ENCODE peak calls at places on chromosomes 5 and 9, in nine cellular contexts. P is A549, O is HCT116, G is sigmoid colon, U is heart left ventricle, C is IMR-90, S is body of pancreas, I is stomach, V is H1. N is an unnamed sample.

GRCh38 chr9:91896513-91897121 is 53.4 kb downstream of the ROR2 start:
- DNase-seq in O (no peak), S (peak; percentile 70), G (peak; percentile 84), U (peak; percentile 47), P (no peak), I (peak; percentile 71), C (peak; percentile 46), V (no peak), N (peak; percentile 85)

GRCh38 chr9:130806388-130806716 is 28.7 kb upstream of the ABL1 start:
- DNase-seq in V (no peak), G (no peak), S (no peak), I (no peak), U (no peak), O (no peak), P (no peak), C (no peak), N (no peak)

GRCh38 chr9:18296702-18297531 is 177.0 kb upstream of the ADAMTSL1 start:
- DNase-seq in S (no peak), I (no peak), P (no peak), C (peak; percentile 53), G (no peak), O (no peak), V (no peak), U (no peak), N (no peak)

GRCh38 chr5:9356306-9356942 is 189.5 kb downstream of the SEMA5A start:
- DNase-seq in P (no peak), O (no peak), G (no peak), S (no peak), U (no peak), I (no peak), V (no peak), C (peak; percentile 16), N (no peak)

GRCh38 chr9:36193049-36193448 is 2.3 kb downstream of the CLTA start:
- DNase-seq in U (no peak), C (peak; percentile 17), P (no peak), O (no peak), I (no peak), S (no peak), G (no peak), V (no peak), N (no peak)

GRCh38 chr9:36925033-36925432 is 109.0 kb downstream of the PAX5 start:
- DNase-seq in U (no peak), I (no peak), O (no peak), C (no peak), V (no peak), G (peak; percentile 6), S (no peak), P (peak; percentile 19), N (no peak)

GRCh38 chr9:115050002-115050490 is 67.9 kb downstream of the TNC start:
- DNase-seq in S (no peak), I (no peak), C (no peak), U (no peak), V (no peak), P (no peak), O (no peak), G (no peak), N (no peak)

GRCh38 chr9:112532427-112532826 is 45.8 kb downstream of the KIAA1958 start:
- DNase-seq in S (peak; percentile 39), V (no peak), O (no peak), C (peak; percentile 80), I (no peak), G (no peak), U (peak; percentile 33), P (no peak), N (no peak)

GRCh38 chr5:87266914-87267573 is 639 bp upstream of the RASA1 start:
- DNase-seq in V (no peak), U (no peak), G (no peak), O (no peak), C (no peak), P (no peak), S (no peak), I (no peak), N (no peak)

GRCh38 chr9:35564658-35565061 is 40.4 kb upstream of the TESK1 start:
- DNase-seq in S (no peak), C (no peak), V (no peak), P (no peak), G (no peak), I (no peak), O (no peak), U (no peak), N (no peak)

GRCh38 chr5:10635257-10635860 is 71.5 kb downstream of the ANKRD33B start:
- DNase-seq in I (no peak), S (no peak), C (peak; percentile 80), O (peak; percentile 10), U (no peak), G (no peak), V (peak; percentile 49), P (no peak), N (no peak)

GRCh38 chr9:111662851-111663823 is 1.7 kb downstream of the GNG10 start:
- DNase-seq in U (no peak), P (no peak), V (peak; percentile 55), G (no peak), I (no peak), C (no peak), S (no peak), O (no peak), N (no peak)

GRCh38 chr5:76715734-76716455 is at the start of gene F2R:
- DNase-seq in U (peak; percentile 79), C (peak; percentile 70), I (peak; percentile 38), V (peak; percentile 80), O (no peak), P (peak; percentile 69), G (no peak), S (peak; percentile 32), N (peak; percentile 20)

GRCh38 chr5:128077526-128077925 is 6.0 kb upstream of the SLC12A2 start:
- DNase-seq in V (no peak), P (no peak), U (no peak), O (no peak), G (no peak), S (no peak), C (no peak), I (no peak), N (no peak)

DNA sequence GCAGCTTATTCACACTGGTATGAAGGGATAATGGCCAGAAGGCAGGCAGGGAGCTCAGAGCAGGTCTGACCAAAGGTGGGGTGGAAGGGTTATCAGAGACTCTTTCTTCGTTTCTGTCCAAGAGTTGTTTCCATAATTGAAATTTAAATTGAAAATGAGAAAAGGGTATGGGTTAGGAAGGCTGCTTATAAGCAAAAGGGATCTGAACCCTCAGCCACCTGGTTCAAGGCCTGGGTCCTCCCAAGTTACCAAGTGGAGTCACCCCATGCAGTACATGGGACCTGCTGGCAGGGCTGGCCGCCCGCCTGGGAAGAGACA is 17.8 kb downstream of the EEIG1 start:
- DNase-seq in V (no peak), P (no peak), I (no peak), S (no peak), G (no peak), C (no peak), U (peak; percentile 25), O (no peak), N (no peak)
- H3K4me1 ChIP-seq in V (no peaks in the 10 kb centered on the region), P (peaks cover 73% of the 10 kb centered on the region), I (peaks cover 88% of the 10 kb centered on the region), S (peaks cover 74% of the 10 kb centered on the region), G (peaks cover 83% of the 10 kb centered on the region), C (peaks cover 44% of the 10 kb centered on the region), U (peaks cover 69% of the 10 kb centered on the region), O (peaks cover 79% of the 10 kb centered on the region), N (peaks cover 38% of the 10 kb centered on the region)

GRCh38 chr5:149731332-149731616 is 1.2 kb downstream of the PPARGC1B start:
- DNase-seq in S (no peak), O (no peak), G (no peak), U (no peak), V (peak; percentile 79), P (no peak), I (no peak), C (no peak), N (no peak)

GRCh38 chr5:149730620-149731331 is 666 bp downstream of the PPARGC1B start:
- DNase-seq in I (peak; percentile 55), C (no peak), S (peak; percentile 32), O (no peak), G (peak; percentile 82), V (peak; percentile 84), U (peak; percentile 75), P (peak; percentile 36), N (peak; percentile 24)

GRCh38 chr5:149733129-149733900 is 3.2 kb downstream of the PPARGC1B start:
- DNase-seq in I (no peak), C (no peak), P (no peak), U (no peak), S (no peak), G (no peak), O (no peak), V (no peak), N (no peak)

GRCh38 chr5:149732500-149733128 is 2.5 kb downstream of the PPARGC1B start:
- DNase-seq in C (no peak), G (peak; percentile 90), U (peak; percentile 75), I (no peak), O (no peak), V (no peak), S (no peak), P (no peak), N (peak; percentile 25)

GRCh38 chr5:149731617-149732400 is 1.7 kb downstream of the PPARGC1B start:
- DNase-seq in U (peak; percentile 93), S (peak; percentile 79), C (peak; percentile 58), G (peak; percentile 96), O (peak; percentile 64), V (peak; percentile 53), I (peak; percentile 85), P (peak; percentile 81), N (peak; percentile 89)
- TF ChIP-seq POLR2A in U (peak; percentile 80), S (peak; percentile 21), C (no peak), G (peak; percentile 13), O (no peak), V (no peak), I (no peak), P (no peak), N (peak; percentile 80)

DNA sequence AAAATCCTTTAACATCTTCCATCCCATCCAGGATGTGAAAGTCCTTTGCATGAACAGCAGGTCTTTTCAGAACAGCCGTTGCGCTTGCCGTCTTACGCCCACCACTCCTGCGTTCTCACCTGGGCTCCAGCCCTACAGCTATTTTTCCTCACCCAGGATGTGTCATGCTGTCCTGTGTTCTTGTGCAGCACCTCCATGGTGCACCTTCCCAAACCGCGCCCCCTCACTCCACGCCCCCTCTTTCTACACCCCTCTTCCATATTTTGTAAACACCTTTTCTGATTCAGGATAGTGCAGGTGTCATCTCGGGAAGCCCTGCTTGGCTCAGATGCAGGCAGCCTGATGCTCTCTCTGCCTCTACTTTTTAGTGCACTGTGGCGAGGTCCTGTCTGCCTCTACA is 18.4 kb downstream of the CAMK4 start:
- DNase-seq in G (no peak), C (no peak), I (no peak), S (no peak), V (no peak), O (no peak), U (no peak), P (no peak), N (no peak)
- H3K4me1 ChIP-seq in G (no peaks in the 10 kb centered on the region), C (peaks cover 2% of the 10 kb centered on the region), I (no peaks in the 10 kb centered on the region), S (no peaks in the 10 kb centered on the region), V (no peaks in the 10 kb centered on the region), O (no peaks in the 10 kb centered on the region), U (no peaks in the 10 kb centered on the region), P (no peaks in the 10 kb centered on the region), N (no peaks in the 10 kb centered on the region)

DNA sequence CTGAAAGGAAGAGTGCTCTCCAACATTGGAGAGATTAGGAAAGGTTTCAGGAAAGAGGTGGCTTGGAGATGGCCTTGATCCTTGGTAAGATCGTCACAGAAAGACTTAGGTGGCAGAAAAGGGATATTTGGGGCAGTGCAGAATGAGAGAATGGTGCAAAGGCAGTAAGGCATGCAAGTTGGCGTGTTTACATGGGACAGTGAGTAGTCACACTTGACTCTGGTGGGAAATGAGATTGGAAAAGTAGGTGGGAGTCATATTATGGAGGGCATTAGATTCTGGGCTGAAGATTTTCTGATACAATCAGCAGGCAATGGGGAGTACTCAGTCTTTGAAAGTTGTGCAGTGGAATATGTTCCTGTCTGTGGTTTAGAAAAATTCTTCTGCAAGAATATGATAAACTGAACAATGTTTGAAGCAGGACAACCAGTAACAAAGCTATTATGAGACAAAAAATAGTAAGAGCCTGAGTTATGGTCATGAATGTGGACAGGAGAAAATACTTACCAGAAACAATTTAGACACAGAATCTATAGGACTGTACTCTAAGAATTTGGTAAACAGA is 76.2 kb upstream of the ANKRD55 start:
- DNase-seq in I (no peak), G (no peak), U (no peak), V (no peak), O (no peak), P (no peak), S (no peak), C (peak; percentile 32), N (no peak)
- TF ChIP-seq POLR2A in I (no peak), G (no peak), U (no peak), V (no peak), O (no peak), P (no peak), S (no peak), C (no peak), N (no peak)